ENCODE peak calls at places on chromosomes 3 and 15, in six cellular contexts. One of them, this sample, is unnamed.

GRCh38 chr3:57151021-57151449 is 14.1 kb downstream of the IL17RD start:
- DNase-seq in IMR-90: peak; percentile 20
- DNase-seq in coronary artery: no peak
- DNase-seq in OCI-LY7: no peak
- DNase-seq in cardiac muscle cell: no peak
- DNase-seq in Panc1: no peak
- DNase-seq in this sample: no peak

GRCh38 chr3:43389388-43390254 is 103.3 kb downstream of the SNRK start:
- DNase-seq in IMR-90: peak; percentile 88
- DNase-seq in coronary artery: no peak
- DNase-seq in OCI-LY7: peak; percentile 4
- DNase-seq in cardiac muscle cell: no peak
- DNase-seq in Panc1: peak; percentile 54
- DNase-seq in this sample: peak; percentile 47

GRCh38 chr3:181210275-181210674 is 220.7 kb upstream of the DNAJC19 start:
- DNase-seq in IMR-90: peak; percentile 15
- DNase-seq in coronary artery: no peak
- DNase-seq in OCI-LY7: peak; percentile 31
- DNase-seq in cardiac muscle cell: peak; percentile 43
- DNase-seq in Panc1: no peak
- DNase-seq in this sample: peak; percentile 7

GRCh38 chr3:173690542-173690941 is 293.0 kb downstream of the NLGN1 start:
- DNase-seq in IMR-90: peak; percentile 6
- DNase-seq in coronary artery: no peak
- DNase-seq in OCI-LY7: no peak
- DNase-seq in cardiac muscle cell: no peak
- DNase-seq in Panc1: no peak
- DNase-seq in this sample: no peak

GRCh38 chr3:129228891-129229585 is 20.4 kb upstream of the COPG1 start:
- DNase-seq in IMR-90: peak; percentile 88
- DNase-seq in coronary artery: no peak
- DNase-seq in OCI-LY7: no peak
- DNase-seq in cardiac muscle cell: no peak
- DNase-seq in Panc1: no peak
- DNase-seq in this sample: peak; percentile 50

GRCh38 chr3:143707848-143708247 is 140.4 kb downstream of the SLC9A9 start:
- DNase-seq in IMR-90: no peak
- DNase-seq in coronary artery: no peak
- DNase-seq in OCI-LY7: no peak
- DNase-seq in cardiac muscle cell: no peak
- DNase-seq in Panc1: no peak
- DNase-seq in this sample: no peak

GRCh38 chr15:77292924-77293558 is 126.9 kb downstream of the PEAK1 start:
- DNase-seq in IMR-90: peak; percentile 15
- DNase-seq in coronary artery: no peak
- DNase-seq in OCI-LY7: no peak
- DNase-seq in cardiac muscle cell: no peak
- DNase-seq in Panc1: no peak
- DNase-seq in this sample: no peak

GRCh38 chr3:141368062-141368924 is at the start of gene ZBTB38:
- DNase-seq in IMR-90: peak; percentile 97
- DNase-seq in coronary artery: peak; percentile 98
- DNase-seq in OCI-LY7: no peak
- DNase-seq in cardiac muscle cell: peak; percentile 65
- DNase-seq in Panc1: no peak
- DNase-seq in this sample: peak; percentile 84

GRCh38 chr15:31396881-31397560 is 70.4 kb downstream of the KLF13 start:
- DNase-seq in IMR-90: peak; percentile 26
- DNase-seq in coronary artery: peak; percentile 97
- DNase-seq in OCI-LY7: peak; percentile 82
- DNase-seq in cardiac muscle cell: peak; percentile 89
- DNase-seq in Panc1: peak; percentile 18
- DNase-seq in this sample: peak; percentile 91

GRCh38 chr3:18087963-18088362 is 337.2 kb downstream of the SATB1 start:
- DNase-seq in IMR-90: no peak
- DNase-seq in coronary artery: no peak
- DNase-seq in OCI-LY7: no peak
- DNase-seq in cardiac muscle cell: no peak
- DNase-seq in Panc1: no peak
- DNase-seq in this sample: no peak

GRCh38 chr15:58458076-58458475 is 26.3 kb downstream of the LIPC start:
- DNase-seq in IMR-90: no peak
- DNase-seq in coronary artery: no peak
- DNase-seq in OCI-LY7: peak; percentile 46
- DNase-seq in cardiac muscle cell: peak; percentile 23
- DNase-seq in Panc1: no peak
- DNase-seq in this sample: no peak

GRCh38 chr3:188581365-188581764 is 427.4 kb downstream of the LPP start:
- DNase-seq in IMR-90: no peak
- DNase-seq in coronary artery: no peak
- DNase-seq in OCI-LY7: peak; percentile 17
- DNase-seq in cardiac muscle cell: no peak
- DNase-seq in Panc1: no peak
- DNase-seq in this sample: no peak

GRCh38 chr3:188584958-188585689 is 431.2 kb downstream of the LPP start:
- DNase-seq in IMR-90: peak; percentile 10
- DNase-seq in coronary artery: no peak
- DNase-seq in OCI-LY7: peak; percentile 50
- DNase-seq in cardiac muscle cell: peak; percentile 11
- DNase-seq in Panc1: no peak
- DNase-seq in this sample: peak; percentile 45

GRCh38 chr3:188581791-188582190 is 427.8 kb downstream of the LPP start:
- DNase-seq in IMR-90: no peak
- DNase-seq in coronary artery: no peak
- DNase-seq in OCI-LY7: peak; percentile 78
- DNase-seq in cardiac muscle cell: no peak
- DNase-seq in Panc1: no peak
- DNase-seq in this sample: no peak

GRCh38 chr3:188584162-188584529 is 430.2 kb downstream of the LPP start:
- DNase-seq in IMR-90: peak; percentile 80
- DNase-seq in coronary artery: no peak
- DNase-seq in OCI-LY7: peak; percentile 14
- DNase-seq in cardiac muscle cell: no peak
- DNase-seq in Panc1: no peak
- DNase-seq in this sample: peak; percentile 55

GRCh38 chr3:188583476-188584161 is 429.7 kb downstream of the LPP start:
- DNase-seq in IMR-90: peak; percentile 29
- DNase-seq in coronary artery: no peak
- DNase-seq in OCI-LY7: peak; percentile 10
- DNase-seq in cardiac muscle cell: no peak
- DNase-seq in Panc1: no peak
- DNase-seq in this sample: no peak
- H3K27ac ChIP-seq in IMR-90: peak overlapping the region; percentile 37
- H3K27ac ChIP-seq in coronary artery: peak overlapping the region; percentile 72
- H3K27ac ChIP-seq in OCI-LY7: no peak overlapping the region
- H3K27ac ChIP-seq in cardiac muscle cell: no peak overlapping the region
- H3K27ac ChIP-seq in Panc1: no peak overlapping the region
- H3K27ac ChIP-seq in this sample: no peak overlapping the region

GRCh38 chr15:74543583-74543982 is 2.6 kb downstream of the ARID3B start:
- DNase-seq in IMR-90: no peak
- DNase-seq in coronary artery: no peak
- DNase-seq in OCI-LY7: peak; percentile 37
- DNase-seq in cardiac muscle cell: no peak
- DNase-seq in Panc1: no peak
- DNase-seq in this sample: no peak
- TF ChIP-seq CTCF in IMR-90: no peak
- TF ChIP-seq CTCF in coronary artery: no peak
- TF ChIP-seq CTCF in OCI-LY7: peak; percentile 68
- TF ChIP-seq CTCF in cardiac muscle cell: peak; percentile 3
- TF ChIP-seq CTCF in Panc1: peak; percentile 37
- TF ChIP-seq CTCF in this sample: no peak

DNA sequence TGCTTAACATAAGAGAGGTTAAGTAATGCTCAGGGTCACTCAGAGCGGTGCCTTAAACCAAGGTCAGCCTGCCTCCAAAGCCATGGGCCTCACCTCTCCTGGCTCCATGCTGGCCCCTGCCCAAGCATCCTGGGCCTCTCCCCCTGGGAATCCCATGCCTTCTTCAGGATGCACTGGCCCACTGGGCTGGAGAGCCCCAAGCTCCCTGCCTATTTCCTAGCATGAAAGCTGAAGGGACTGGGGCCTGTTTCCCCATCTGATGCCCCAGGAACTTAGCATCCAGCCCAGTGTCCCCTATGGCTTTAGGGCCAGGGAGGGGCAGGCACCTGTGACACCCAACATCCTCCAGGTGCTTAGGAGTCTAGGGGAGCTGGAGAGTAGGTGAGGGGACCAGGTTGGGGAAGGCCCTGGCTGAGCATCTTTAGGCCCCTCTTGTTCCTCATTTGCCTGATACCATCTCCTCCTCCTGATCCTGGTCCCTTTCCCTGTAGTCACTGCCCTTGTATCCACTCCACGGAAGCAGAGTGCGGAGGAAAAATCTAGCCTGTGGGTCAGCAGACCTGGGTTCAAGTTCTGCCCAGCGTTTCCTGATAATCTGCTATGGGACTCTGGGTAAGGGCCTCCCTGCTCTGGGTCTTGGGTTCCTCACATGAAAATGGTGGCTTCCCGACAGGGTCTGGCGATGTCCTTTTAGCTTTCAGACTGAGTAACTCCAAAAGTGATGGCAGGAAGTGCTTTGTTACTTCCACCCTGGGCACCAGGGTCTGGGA is 28.6 kb downstream of the EHD4 start:
- DNase-seq in IMR-90: no peak
- DNase-seq in coronary artery: no peak
- DNase-seq in OCI-LY7: no peak
- DNase-seq in cardiac muscle cell: no peak
- DNase-seq in Panc1: no peak
- DNase-seq in this sample: no peak
- H3K27ac ChIP-seq in IMR-90: peak overlapping the region; percentile 91
- H3K27ac ChIP-seq in coronary artery: peak overlapping the region; percentile 56
- H3K27ac ChIP-seq in OCI-LY7: no peak overlapping the region
- H3K27ac ChIP-seq in cardiac muscle cell: peak overlapping the region; percentile 87
- H3K27ac ChIP-seq in Panc1: peak overlapping the region; percentile 87
- H3K27ac ChIP-seq in this sample: peak overlapping the region; percentile 95

GRCh38 chr15:99386429-99386828 is 135.1 kb downstream of the LRRC28 start:
- DNase-seq in IMR-90: no peak
- DNase-seq in coronary artery: no peak
- DNase-seq in OCI-LY7: no peak
- DNase-seq in cardiac muscle cell: no peak
- DNase-seq in Panc1: no peak
- DNase-seq in this sample: no peak

GRCh38 chr15:99387769-99388168 is 136.5 kb downstream of the LRRC28 start:
- DNase-seq in IMR-90: no peak
- DNase-seq in coronary artery: no peak
- DNase-seq in OCI-LY7: no peak
- DNase-seq in cardiac muscle cell: no peak
- DNase-seq in Panc1: no peak
- DNase-seq in this sample: no peak

GRCh38 chr15:99393641-99394040 is 142.4 kb downstream of the LRRC28 start:
- DNase-seq in IMR-90: no peak
- DNase-seq in coronary artery: no peak
- DNase-seq in OCI-LY7: no peak
- DNase-seq in cardiac muscle cell: no peak
- DNase-seq in Panc1: no peak
- DNase-seq in this sample: no peak

GRCh38 chr15:99385865-99386264 is 134.6 kb downstream of the LRRC28 start:
- DNase-seq in IMR-90: peak; percentile 52
- DNase-seq in coronary artery: no peak
- DNase-seq in OCI-LY7: no peak
- DNase-seq in cardiac muscle cell: peak; percentile 12
- DNase-seq in Panc1: no peak
- DNase-seq in this sample: no peak

GRCh38 chr15:99390667-99391066 is 139.4 kb downstream of the LRRC28 start:
- DNase-seq in IMR-90: no peak
- DNase-seq in coronary artery: no peak
- DNase-seq in OCI-LY7: no peak
- DNase-seq in cardiac muscle cell: no peak
- DNase-seq in Panc1: no peak
- DNase-seq in this sample: no peak
- TF ChIP-seq CTCF in IMR-90: no peak
- TF ChIP-seq CTCF in coronary artery: no peak
- TF ChIP-seq CTCF in OCI-LY7: peak; percentile 19
- TF ChIP-seq CTCF in cardiac muscle cell: peak; percentile 14
- TF ChIP-seq CTCF in Panc1: peak; percentile 11
- TF ChIP-seq CTCF in this sample: no peak

GRCh38 chr3:120162400-120162799 is 68.2 kb upstream of the GSK3B start:
- DNase-seq in IMR-90: peak; percentile 25
- DNase-seq in coronary artery: no peak
- DNase-seq in OCI-LY7: no peak
- DNase-seq in cardiac muscle cell: no peak
- DNase-seq in Panc1: no peak
- DNase-seq in this sample: no peak
- H3K27ac ChIP-seq in IMR-90: peak overlapping the region; percentile 20
- H3K27ac ChIP-seq in coronary artery: no peak overlapping the region
- H3K27ac ChIP-seq in OCI-LY7: no peak overlapping the region
- H3K27ac ChIP-seq in cardiac muscle cell: no peak overlapping the region
- H3K27ac ChIP-seq in Panc1: no peak overlapping the region
- H3K27ac ChIP-seq in this sample: peak overlapping the region; percentile 55

GRCh38 chr15:61857169-61857829 is 202.9 kb downstream of the VPS13C start:
- DNase-seq in IMR-90: no peak
- DNase-seq in coronary artery: no peak
- DNase-seq in OCI-LY7: peak; percentile 29
- DNase-seq in cardiac muscle cell: no peak
- DNase-seq in Panc1: no peak
- DNase-seq in this sample: no peak

GRCh38 chr15:61849446-61849845 is 210.8 kb downstream of the VPS13C start:
- DNase-seq in IMR-90: no peak
- DNase-seq in coronary artery: no peak
- DNase-seq in OCI-LY7: no peak
- DNase-seq in cardiac muscle cell: no peak
- DNase-seq in Panc1: no peak
- DNase-seq in this sample: no peak

GRCh38 chr15:61856295-61856694 is 204.0 kb downstream of the VPS13C start:
- DNase-seq in IMR-90: no peak
- DNase-seq in coronary artery: no peak
- DNase-seq in OCI-LY7: no peak
- DNase-seq in cardiac muscle cell: no peak
- DNase-seq in Panc1: no peak
- DNase-seq in this sample: no peak

GRCh38 chr15:61853195-61853594 is 207.1 kb downstream of the VPS13C start:
- DNase-seq in IMR-90: no peak
- DNase-seq in coronary artery: no peak
- DNase-seq in OCI-LY7: no peak
- DNase-seq in cardiac muscle cell: no peak
- DNase-seq in Panc1: no peak
- DNase-seq in this sample: no peak
- TF ChIP-seq CTCF in IMR-90: no peak
- TF ChIP-seq CTCF in coronary artery: no peak
- TF ChIP-seq CTCF in OCI-LY7: no peak
- TF ChIP-seq CTCF in cardiac muscle cell: no peak
- TF ChIP-seq CTCF in Panc1: no peak
- TF ChIP-seq CTCF in this sample: no peak

GRCh38 chr15:78938608-78939488 is 6.0 kb downstream of the CTSH start:
- DNase-seq in IMR-90: no peak
- DNase-seq in coronary artery: no peak
- DNase-seq in OCI-LY7: peak; percentile 69
- DNase-seq in cardiac muscle cell: no peak
- DNase-seq in Panc1: no peak
- DNase-seq in this sample: no peak
- H3K27ac ChIP-seq in IMR-90: no peak overlapping the region
- H3K27ac ChIP-seq in coronary artery: no peak overlapping the region
- H3K27ac ChIP-seq in OCI-LY7: peak overlapping the region; percentile 70
- H3K27ac ChIP-seq in cardiac muscle cell: no peak overlapping the region
- H3K27ac ChIP-seq in Panc1: no peak overlapping the region
- H3K27ac ChIP-seq in this sample: no peak overlapping the region